ENCODE peak calls at places on chromosomes 12 and 14, in four cellular contexts. C, E, D and O are unnamed samples.

GRCh38 chr12:89344043-89344861 is 8.0 kb downstream of the DUSP6 start:
- DNase-seq in E (no peak), D (no peak), C (no peak), O (no peak)

GRCh38 chr12:121451931-121452330 is 52.0 kb downstream of the RNF34 start:
- DNase-seq in D (no peak), E (no peak), C (peak), O (no peak)

GRCh38 chr12:85603556-85603955 is 232.7 kb downstream of the RASSF9 start:
- DNase-seq in C (no peak), D (no peak), E (no peak), O (no peak)

GRCh38 chr12:77120695-77121094 is 55.3 kb upstream of the E2F7 start:
- DNase-seq in D (peak), E (peak), C (peak), O (peak)

GRCh38 chr12:26126340-26127284 is 1.8 kb upstream of the BHLHE41 start:
- DNase-seq in E (peak), D (peak), C (peak), O (peak)

GRCh38 chr12:104190151-104190550 is 25.4 kb upstream of the TXNRD1 start:
- DNase-seq in C (peak), E (peak), D (no peak), O (peak)

GRCh38 chr12:108855284-108856169 is 1.9 kb downstream of the SSH1 start:
- DNase-seq in E (no peak), C (no peak), D (peak), O (peak)

GRCh38 chr12:82383930-82384513 is 25.7 kb downstream of the METTL25 start:
- DNase-seq in D (peak), C (peak), E (peak), O (peak)

GRCh38 chr14:65412881-65413738 is 580 bp downstream of the FUT8 start:
- DNase-seq in C (peak), D (peak), E (peak), O (peak)

GRCh38 chr12:96073346-96074336 is 38.3 kb upstream of the LTA4H start:
- DNase-seq in D (no peak), E (peak), C (no peak), O (peak)

GRCh38 chr14:92637228-92637627 is 111.2 kb downstream of the LGMN start:
- DNase-seq in D (peak), E (no peak), C (no peak), O (peak)

GRCh38 chr12:82873951-82874350 is 187.2 kb downstream of the TMTC2 start:
- DNase-seq in C (no peak), D (no peak), E (no peak), O (no peak)

GRCh38 chr12:6285532-6286306 is 24.8 kb upstream of the PLEKHG6 start:
- DNase-seq in E (peak), C (no peak), D (no peak), O (no peak)

GRCh38 chr12:24853588-24853987 is 95.3 kb downstream of the BCAT1 start:
- DNase-seq in D (peak), C (peak), E (peak), O (peak)

GRCh38 chr14:97943619-97944018 is 1146.4 kb downstream of the VRK1 start:
- DNase-seq in D (no peak), E (no peak), C (no peak), O (no peak)

GRCh38 chr12:51320311-51320694 is 3.7 kb downstream of the BIN2 start:
- DNase-seq in D (no peak), C (no peak), E (no peak), O (no peak)

GRCh38 chr12:107748472-107748871 is 12.5 kb downstream of the PRDM4 start:
- DNase-seq in E (peak), D (peak), C (peak), O (peak)

GRCh38 chr14:22915886-22916521 is 2.9 kb downstream of the RBM23 start:
- DNase-seq in D (no peak), C (peak), E (peak), O (peak)

GRCh38 chr14:35808076-35808657 is 928 bp downstream of the RALGAPA1 start:
- DNase-seq in D (peak), C (no peak), E (peak), O (no peak)

GRCh38 chr14:38016497-38016896 is 191.2 kb upstream of the SSTR1 start:
- DNase-seq in C (no peak), E (no peak), D (no peak), O (no peak)

GRCh38 chr14:23051482-23051881 is 5.8 kb downstream of the CDH24 start:
- DNase-seq in E (no peak), C (no peak), D (no peak), O (no peak)

GRCh38 chr12:3130053-3130805 is 53.0 kb downstream of the TSPAN9 start:
- DNase-seq in C (no peak), D (no peak), E (no peak), O (no peak)

GRCh38 chr12:30067156-30067555 is 283.4 kb upstream of the TMTC1 start:
- DNase-seq in D (no peak), C (peak), E (peak), O (peak)

GRCh38 chr12:113860950-113861349 is 105.2 kb downstream of the RBM19 start:
- DNase-seq in C (peak), E (peak), D (peak), O (peak)

GRCh38 chr12:55929306-55929791 is 1.6 kb upstream of the DGKA start:
- DNase-seq in C (no peak), D (no peak), E (no peak), O (no peak)

GRCh38 chr12:55925371-55925770 is 2.3 kb downstream of the PYM1 start:
- DNase-seq in E (no peak), C (no peak), D (no peak), O (no peak)

GRCh38 chr12:55927588-55928502 is at the start of gene PYM1:
- DNase-seq in E (peak), D (peak), C (peak), O (peak)

GRCh38 chr12:55925870-55926737 is 1.6 kb downstream of the PYM1 start:
- DNase-seq in C (no peak), E (no peak), D (no peak), O (no peak)

DNA sequence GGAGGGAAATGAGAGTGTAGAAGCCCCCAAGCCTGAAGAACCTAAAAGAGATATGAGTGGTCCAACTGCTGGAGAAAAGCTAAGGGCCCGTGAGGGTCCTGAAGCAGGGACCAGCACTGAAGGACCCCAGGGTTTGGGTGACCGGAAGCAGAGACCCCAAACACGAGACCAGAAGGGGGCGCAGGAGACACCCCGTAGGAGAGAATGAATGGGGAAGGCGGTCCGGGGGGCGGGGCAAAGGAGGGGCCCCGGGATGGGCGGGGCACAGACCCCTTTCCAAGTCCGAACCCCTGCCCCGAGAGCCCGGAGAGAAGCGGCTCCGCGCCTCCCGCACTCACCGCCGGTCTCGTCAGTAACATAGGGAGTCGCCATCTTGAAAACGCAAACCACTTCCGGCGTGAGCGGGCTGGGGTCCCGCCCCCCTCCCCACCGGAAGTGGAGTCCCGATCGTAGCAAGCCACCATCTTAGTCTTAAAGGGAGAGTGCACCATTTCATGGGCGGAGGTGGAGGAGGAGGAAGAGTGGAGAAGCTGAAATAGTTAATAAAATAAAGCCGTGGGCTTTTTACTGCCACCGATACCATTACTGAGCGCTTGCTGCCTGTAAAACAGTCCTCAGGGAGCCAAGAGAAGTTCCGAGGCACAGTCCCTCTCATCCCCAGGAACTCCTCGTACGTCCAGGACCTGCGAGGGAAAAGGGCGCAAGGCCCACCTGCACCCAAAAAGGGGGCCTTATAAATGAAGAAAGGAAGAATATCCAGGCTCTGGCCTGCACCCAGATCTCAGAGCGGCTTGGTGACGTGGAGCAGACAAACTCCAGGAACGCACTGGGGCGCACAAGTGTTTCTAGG is 731 bp downstream of the PYM1 start:
- DNase-seq in D (peak), E (peak), C (peak), O (peak)
- H3K4me3 ChIP-seq in D (peak), E (peak), C (peak), O (peak)

DNA sequence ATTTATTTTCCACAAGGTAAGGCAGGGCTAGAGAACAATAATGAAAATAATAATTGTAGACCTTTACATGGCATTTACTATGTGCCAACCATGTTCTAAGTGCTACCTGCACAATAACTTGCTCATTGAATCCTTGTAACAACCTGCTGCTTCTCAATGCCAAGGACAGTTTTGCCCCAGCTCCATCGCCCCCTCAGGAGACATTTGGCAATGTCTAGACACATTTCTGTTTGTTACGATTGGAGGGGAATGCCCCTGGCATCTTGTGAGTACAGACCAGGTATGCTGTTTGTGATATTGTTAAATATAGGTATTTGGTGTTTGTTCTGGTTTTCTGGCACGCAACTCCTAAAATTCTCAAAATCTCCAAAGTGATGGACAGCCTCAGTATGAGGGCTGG is 8.1 kb upstream of the ATXN2 start:
- DNase-seq in C (no peak), E (no peak), D (no peak), O (no peak)
- TF ChIP-seq CTCF in C (no peak), E (no peak), D (no peak), O (no peak)

DNA sequence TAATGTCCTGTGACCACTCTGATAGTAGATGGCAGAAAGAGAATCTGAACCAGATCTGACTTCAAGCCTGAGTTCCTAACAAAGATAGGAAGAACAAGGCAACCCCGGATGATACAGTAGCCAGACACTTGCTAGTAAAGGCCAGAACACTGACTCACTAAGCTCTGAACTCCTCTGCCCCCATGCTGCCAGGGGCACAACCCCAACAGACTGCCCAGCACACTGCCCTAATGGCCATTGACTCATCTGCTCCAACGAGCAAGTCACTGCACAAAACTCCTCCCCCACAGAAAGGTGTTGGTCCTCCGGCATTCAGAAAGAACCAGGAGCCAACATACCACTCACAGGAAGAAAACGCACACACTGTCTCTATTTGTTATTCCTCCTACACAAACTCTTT is 179.6 kb upstream of the NUDT4 start:
- DNase-seq in E (peak), C (peak), D (peak), O (peak)
- H3K4me3 ChIP-seq in E (no peak), C (no peak), D (no peak), O (no peak)

GRCh38 chr12:47231456-47231855 is 151.7 kb upstream of the AMIGO2 start:
- DNase-seq in C (peak), D (no peak), E (no peak), O (no peak)
- TF ChIP-seq CTCF in C (no peak), D (no peak), E (no peak), O (no peak)

GRCh38 chr12:21602774-21603173 is 1.9 kb downstream of the GYS2 start:
- DNase-seq in C (no peak), D (no peak), E (no peak), O (no peak)

GRCh38 chr12:21600196-21600595 is 4.5 kb downstream of the GYS2 start:
- DNase-seq in D (no peak), E (no peak), C (no peak), O (no peak)

GRCh38 chr12:21607701-21608100 is 3.1 kb upstream of the GYS2 start:
- DNase-seq in C (peak), E (peak), D (peak), O (peak)

GRCh38 chr12:21606175-21606574 is 1.5 kb upstream of the GYS2 start:
- DNase-seq in E (no peak), C (no peak), D (no peak), O (no peak)

GRCh38 chr12:21604245-21605101 is at the start of gene GYS2:
- DNase-seq in E (no peak), C (no peak), D (no peak), O (no peak)
- H3K4me3 ChIP-seq in E (no peak), C (no peak), D (no peak), O (no peak)

DNA sequence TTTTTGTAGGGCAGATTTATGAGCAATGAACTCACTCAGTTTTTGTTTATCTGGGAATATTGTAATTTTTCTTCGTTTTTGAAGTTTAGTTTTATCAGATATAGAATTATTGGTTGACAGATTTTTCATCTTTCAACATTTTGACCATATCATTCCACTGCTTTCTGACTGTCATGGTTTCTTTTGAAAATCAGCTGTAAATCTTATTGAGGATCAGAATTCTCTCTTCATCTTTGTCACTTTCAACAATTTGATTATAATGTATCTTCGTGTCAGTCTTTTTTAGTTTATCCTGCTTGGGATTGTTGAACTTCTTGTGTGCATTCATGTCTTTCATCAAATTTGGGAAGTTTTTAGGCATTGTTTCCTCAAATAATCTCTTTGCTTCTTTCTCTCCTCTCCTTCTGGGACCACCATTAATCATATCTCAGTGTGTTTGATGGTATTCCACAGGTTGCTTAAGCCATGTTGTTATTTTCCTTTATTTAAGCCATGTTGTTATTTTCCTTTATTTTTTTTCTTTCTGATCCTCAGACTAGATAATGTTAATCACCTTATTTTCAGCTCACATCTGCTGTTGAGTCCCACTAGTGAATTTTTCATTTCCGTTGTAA is 229.7 kb upstream of the GARIN2 start:
- DNase-seq in C (no peak), D (no peak), E (no peak), O (no peak)
- TF ChIP-seq CTCF in C (no peak), D (no peak), E (no peak), O (no peak)

GRCh38 chr14:52033131-52033642 is 35.7 kb downstream of the NID2 start:
- DNase-seq in C (peak), E (peak), D (peak), O (no peak)
- H3K4me3 ChIP-seq in C (peak), E (no peak), D (no peak), O (no peak)